ENCODE peak calls at places on chromosomes 7 and 10, in six cellular contexts. O is activated CD4-positive, alpha-beta T cell treated with anti-CD3 and anti-CD28 coated beads, Interleukin-2, amount 10 ng/mL, durations not matched to agents 7 days and 5 days; T is cardiac fibroblast; Z is cerebellar cortex; C is stimulated activated CD8-positive, alpha-beta memory T cell treated with anti-CD3 and anti-CD28 coated beads, Interleukin-4, amount 100 ng/mL, for 1 hour; W is epithelial cell of proximal tubule. A is an unnamed sample.

GRCh38 chr7:135777626-135778398 is 29.2 kb upstream of the FAM180A start:
- DNase-seq in O (no peak), T (no peak), Z (no peak), C (no peak), W (no peak), A (no peak)

GRCh38 chr10:79360499-79361342 is 13.5 kb downstream of the PPIF start:
- DNase-seq in O (no peak), T (no peak), Z (no peak), C (no peak), W (no peak), A (no peak)

GRCh38 chr7:19111474-19112143 is 5.8 kb downstream of the TWIST1 start:
- DNase-seq in O (no peak), T (no peak), Z (no peak), C (no peak), W (no peak), A (no peak)

GRCh38 chr10:42962120-42962901 is 114.6 kb upstream of the RET start:
- DNase-seq in O (no peak), T (no peak), Z (no peak), C (no peak), W (no peak), A (no peak)

GRCh38 chr10:69726850-69727249 is 74.9 kb upstream of the COL13A1 start:
- DNase-seq in O (no peak), T (no peak), Z (no peak), C (no peak), W (no peak), A (no peak)

GRCh38 chr7:42661312-42661711 is 250.6 kb downstream of the C7orf25 start:
- DNase-seq in O (no peak), T (peak), Z (no peak), C (no peak), W (peak), A (no peak)

GRCh38 chr7:101532000-101532399 is 97.1 kb downstream of the MYL10 start:
- DNase-seq in O (no peak), T (no peak), Z (no peak), C (no peak), W (no peak), A (no peak)

GRCh38 chr7:100684534-100685042 is 9.5 kb downstream of the GIGYF1 start:
- DNase-seq in O (no peak), T (no peak), Z (no peak), C (no peak), W (no peak), A (no peak)

GRCh38 chr10:87656431-87657072 is 3.1 kb upstream of the PAPSS2 start:
- DNase-seq in O (peak), T (peak), Z (peak), C (no peak), W (no peak), A (peak)

GRCh38 chr7:140677496-140677895 is 4.8 kb downstream of the ADCK2 start:
- DNase-seq in O (no peak), T (no peak), Z (no peak), C (no peak), W (no peak), A (no peak)

GRCh38 chr7:135333946-135334345 is 100.3 kb downstream of the STRA8 start:
- DNase-seq in O (no peak), T (no peak), Z (no peak), C (no peak), W (no peak), A (no peak)

GRCh38 chr7:155206286-155207020 is 91.2 kb upstream of the INSIG1 start:
- DNase-seq in O (peak), T (peak), Z (no peak), C (peak), W (no peak), A (peak)

GRCh38 chr10:24891823-24892222 is 60.6 kb downstream of the PRTFDC1 start:
- DNase-seq in O (no peak), T (peak), Z (no peak), C (no peak), W (no peak), A (no peak)

GRCh38 chr10:84224411-84225028 is 824 bp downstream of the LRIT2 start:
- DNase-seq in O (no peak), T (no peak), Z (no peak), C (no peak), W (no peak), A (no peak)

GRCh38 chr7:6306471-6306870 is 34.0 kb upstream of the CYTH3 start:
- DNase-seq in O (no peak), T (peak), Z (no peak), C (no peak), W (peak), A (no peak)

GRCh38 chr10:89793649-89794254 is 92.4 kb downstream of the KIF20B start:
- DNase-seq in O (peak), T (peak), Z (peak), C (no peak), W (peak), A (peak)

GRCh38 chr10:130368761-130369560 is 232.8 kb downstream of the GLRX3 start:
- DNase-seq in O (no peak), T (no peak), Z (no peak), C (no peak), W (no peak), A (no peak)

GRCh38 chr10:51031995-51032394 is 42.3 kb upstream of the PRKG1 start:
- DNase-seq in O (no peak), T (no peak), Z (no peak), C (no peak), W (no peak), A (no peak)

GRCh38 chr7:95718556-95719410 is 53.6 kb upstream of the DYNC1I1 start:
- DNase-seq in O (no peak), T (peak), Z (peak), C (no peak), W (no peak), A (peak)

GRCh38 chr7:101094791-101095375 is 9.6 kb downstream of the TRIM56 start:
- DNase-seq in O (peak), T (peak), Z (peak), C (no peak), W (no peak), A (peak)

GRCh38 chr10:79453392-79453791 is 8.0 kb upstream of the ZCCHC24 start:
- DNase-seq in O (no peak), T (no peak), Z (no peak), C (no peak), W (no peak), A (no peak)

GRCh38 chr7:95527033-95527775 is 41.5 kb downstream of the ASB4 start:
- DNase-seq in O (peak), T (peak), Z (peak), C (no peak), W (no peak), A (peak)

GRCh38 chr7:79876769-79877362 is 257.8 kb upstream of the GNAI1 start:
- DNase-seq in O (no peak), T (peak), Z (no peak), C (no peak), W (no peak), A (no peak)

GRCh38 chr7:87047-87446 is 105.3 kb upstream of the FAM20C start:
- DNase-seq in O (no peak), T (no peak), Z (no peak), C (no peak), W (no peak), A (no peak)

GRCh38 chr7:129616530-129616929 is 5.0 kb downstream of the NRF1 start:
- DNase-seq in O (no peak), T (no peak), Z (no peak), C (no peak), W (no peak), A (peak)

GRCh38 chr10:108612485-108612884 is 1310.8 kb downstream of the XPNPEP1 start:
- DNase-seq in O (no peak), T (no peak), Z (no peak), C (no peak), W (no peak), A (no peak)

A was measured in KBM-7.